ENCODE peak calls at places on chromosome 21, in four cellular contexts. I is ovary; X is lower lobe of right lung; D is CD8-positive, alpha-beta memory T cell. G is an unnamed sample. For H3K9me3, the result is how much of the 10 kb centered on the place peaks cover.

GRCh38 chr21:38989745-38990423 is 184.2 kb downstream of the ETS2 start:
- DNase-seq in I (peak), X (no peak), D (no peak), G (peak)

GRCh38 chr21:43911935-43912487 is 47.0 kb downstream of the AGPAT3 start:
- DNase-seq in I (no peak), X (no peak), D (no peak), G (no peak)

GRCh38 chr21:39976805-39977204 is 109.6 kb downstream of the PCP4 start:
- DNase-seq in I (no peak), X (no peak), D (no peak), G (no peak)

GRCh38 chr21:36756527-36756926 is 57.6 kb downstream of the SIM2 start:
- DNase-seq in I (no peak), X (no peak), D (no peak), G (no peak)

GRCh38 chr21:42621166-42621827 is 32.1 kb upstream of the PDE9A start:
- DNase-seq in I (no peak), X (peak), D (no peak), G (no peak)

GRCh38 chr21:34086887-34087306 is 13.5 kb downstream of the MRPS6 start:
- DNase-seq in I (no peak), X (no peak), D (no peak), G (no peak)

GRCh38 chr21:36864974-36865373 is 101.5 kb downstream of the HLCS start:
- DNase-seq in I (no peak), X (no peak), D (no peak), G (no peak)

GRCh38 chr21:33441489-33442477 is 38.0 kb downstream of the TMEM50B start:
- DNase-seq in I (no peak), X (peak), D (no peak), G (peak)

GRCh38 chr21:17613242-17613676 is 558 bp upstream of the BTG3 start:
- DNase-seq in I (peak), X (peak), D (no peak), G (no peak)

GRCh38 chr21:42593815-42594157 is 59.6 kb upstream of the PDE9A start:
- DNase-seq in I (no peak), X (no peak), D (no peak), G (no peak)

GRCh38 chr21:38377165-38378093 is 120.6 kb downstream of the KCNJ15 start:
- DNase-seq in I (no peak), X (no peak), D (no peak), G (no peak)

GRCh38 chr21:31630062-31630711 is 29.3 kb upstream of the SOD1 start:
- DNase-seq in I (no peak), X (no peak), D (no peak), G (peak)

GRCh38 chr21:37849703-37850102 is 66.6 kb downstream of the KCNJ6 start:
- DNase-seq in I (no peak), X (no peak), D (no peak), G (no peak)

DNA sequence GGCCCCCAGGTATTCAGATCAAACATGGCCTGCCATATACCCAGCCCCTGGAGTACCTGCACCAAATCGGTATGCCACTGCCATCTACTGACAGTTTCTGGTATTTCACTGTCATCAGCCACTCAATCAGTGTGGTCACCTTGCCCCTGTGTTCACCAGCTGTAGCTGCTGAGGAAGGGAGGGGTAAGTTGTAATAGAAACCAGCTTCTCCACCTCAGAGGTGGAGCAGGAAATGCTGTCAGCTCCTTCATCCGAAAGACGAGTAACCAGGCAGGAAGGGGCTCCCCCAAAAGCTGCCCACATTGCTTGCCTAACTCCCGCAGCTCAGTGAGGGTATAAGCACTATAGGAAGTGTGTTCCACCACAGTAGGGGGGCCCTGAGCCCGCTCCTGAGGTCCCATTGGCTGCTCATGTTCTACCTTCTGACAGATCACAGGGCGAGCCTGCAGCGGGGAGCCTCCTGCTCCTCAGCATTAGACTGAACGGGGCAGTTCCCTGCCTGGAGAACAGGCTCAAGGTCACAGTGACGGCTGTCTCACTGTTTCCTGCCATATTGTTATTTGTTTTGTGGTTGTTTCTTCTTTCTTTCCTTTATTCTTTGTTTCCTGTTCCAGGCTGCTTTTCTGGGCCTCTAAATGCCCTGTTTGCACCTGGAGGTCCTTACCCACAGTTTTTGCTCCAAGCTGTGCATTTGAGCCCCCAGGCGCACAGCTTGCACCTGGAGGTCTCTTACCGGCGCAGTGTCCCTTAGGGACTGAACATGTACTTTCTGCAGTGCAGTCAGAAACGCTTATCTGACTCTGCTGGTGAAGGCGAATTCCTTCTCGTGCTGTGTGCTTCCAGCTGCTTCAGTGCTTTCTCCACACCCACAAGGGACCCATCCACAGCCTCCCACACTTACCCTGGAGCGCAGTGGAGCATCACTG is 1638.3 kb downstream of the MRPL39 start:
- DNase-seq in I (no peak), X (no peak), D (peak), G (peak)
- H3K9me3 ChIP-seq in I (under half), X (under half), D (under half), G (under half)

DNA sequence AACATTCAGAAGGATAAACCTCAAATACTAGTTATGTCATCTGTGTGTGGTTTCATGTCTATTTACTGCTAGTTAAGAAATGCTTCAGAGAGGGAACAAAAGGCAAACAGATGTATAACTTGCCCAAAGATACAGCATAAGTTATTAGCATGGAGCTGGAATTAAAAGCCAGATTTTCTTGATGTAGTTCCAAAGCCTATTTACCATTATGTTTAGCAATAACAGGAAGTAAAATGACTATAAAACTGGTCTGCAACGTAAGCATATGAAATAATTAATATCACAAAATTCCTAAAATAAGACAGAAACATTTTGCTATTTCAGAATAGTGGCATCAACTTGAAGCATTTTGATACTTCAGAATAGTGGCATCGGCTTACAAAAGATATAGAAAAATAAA is 1232.8 kb downstream of the NCAM2 start:
- DNase-seq in I (no peak), X (no peak), D (no peak), G (no peak)
- H3K9me3 ChIP-seq in I (under half), X (under half), D (under half), G (under half)

GRCh38 chr21:20570824-20571232 is 427.4 kb upstream of the NCAM2 start:
- DNase-seq in I (no peak), X (no peak), D (no peak), G (no peak)

DNA sequence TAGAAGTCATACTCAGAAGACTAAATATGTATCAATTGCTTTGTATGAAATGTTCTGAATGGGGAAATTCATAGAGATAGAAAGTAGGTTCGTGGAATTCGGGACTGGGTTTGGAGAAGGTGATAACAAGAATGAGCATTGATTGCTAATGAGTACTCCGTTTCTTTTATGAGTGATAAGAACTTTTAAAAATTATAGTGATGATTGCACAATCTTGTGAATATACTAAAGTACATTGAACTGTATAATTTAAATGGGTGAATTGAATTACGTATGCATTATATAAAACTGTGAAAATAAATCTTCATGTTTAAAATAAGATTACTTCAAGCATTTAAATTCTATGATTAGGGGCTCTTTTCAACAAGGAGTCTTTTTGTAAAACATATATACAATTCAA is 425.6 kb upstream of the NCAM2 start:
- DNase-seq in I (no peak), X (no peak), D (no peak), G (no peak)
- H3K9me3 ChIP-seq in I (under half), X (under half), D (under half), G (under half)

DNA sequence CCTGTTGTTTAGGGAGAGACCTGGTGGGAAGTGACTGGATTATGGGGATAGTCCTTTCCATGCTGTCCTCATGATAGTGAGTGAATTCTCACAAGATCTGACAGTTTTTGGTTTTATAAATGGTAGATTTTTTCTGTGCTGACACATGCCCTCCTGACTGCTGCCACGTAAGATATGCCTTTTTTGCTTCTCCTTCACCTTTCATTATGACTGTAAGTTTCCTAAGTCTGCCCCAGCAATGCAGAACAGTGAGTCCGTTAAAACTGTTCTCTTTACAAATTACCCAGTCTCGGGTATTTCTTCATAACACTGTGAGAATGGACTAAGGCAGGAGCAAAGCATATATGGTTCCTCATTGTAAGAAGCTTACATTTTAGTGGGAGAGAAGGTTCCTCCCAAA is 1727.2 kb downstream of the NCAM2 start:
- DNase-seq in I (no peak), X (no peak), D (no peak), G (no peak)
- H3K9me3 ChIP-seq in I (under half), X (under half), D (under half), G (under half)

GRCh38 chr21:9772348-9772672 is 749.1 kb upstream of the TPTE start:
- DNase-seq in I (no peak), X (no peak), D (no peak), G (no peak)

GRCh38 chr21:9763807-9764206 is 757.6 kb upstream of the TPTE start:
- DNase-seq in I (no peak), X (no peak), D (no peak), G (no peak)

GRCh38 chr21:9763306-9763705 is 758.1 kb upstream of the TPTE start:
- DNase-seq in I (no peak), X (no peak), D (no peak), G (no peak)

DNA sequence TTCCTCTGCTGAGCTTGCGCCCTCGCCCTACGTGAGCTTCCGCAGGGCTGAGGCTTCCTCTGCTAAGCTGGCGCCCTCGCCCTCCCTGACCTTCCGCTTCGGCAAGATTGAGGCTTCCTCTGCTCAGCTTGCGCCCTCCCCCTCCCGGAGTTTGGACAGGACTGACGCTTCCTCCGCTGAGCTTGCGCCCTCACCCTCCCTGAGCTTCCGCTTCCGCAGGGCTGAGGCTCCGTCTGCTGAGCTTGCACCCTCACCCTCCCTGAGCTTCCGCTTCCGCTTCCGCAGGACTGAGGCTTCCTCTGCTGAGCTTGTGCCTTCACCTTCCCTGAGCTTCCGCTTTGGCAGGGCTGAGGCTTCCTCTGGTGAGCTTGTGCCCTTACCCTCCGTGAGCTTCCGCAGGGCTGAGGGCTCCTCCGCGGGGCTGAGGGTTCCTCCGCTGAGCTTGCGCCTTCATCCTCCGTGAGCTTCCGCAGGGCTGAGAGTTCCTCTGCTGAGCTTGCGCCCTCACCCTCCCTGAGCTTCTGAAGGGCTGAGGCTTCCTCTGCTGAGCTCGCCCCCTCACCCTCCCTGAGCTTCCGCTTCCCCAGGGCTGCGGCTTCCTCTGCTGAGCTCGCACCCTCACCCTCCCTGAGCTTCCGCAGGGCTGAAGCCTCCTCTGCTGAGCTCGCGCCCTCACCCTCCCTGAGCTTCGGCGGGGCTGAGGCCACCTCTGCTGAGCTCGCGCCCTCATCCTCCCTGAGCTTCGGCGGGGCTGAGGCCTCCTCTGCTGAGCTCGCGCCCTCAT is 753.6 kb upstream of the TPTE start:
- DNase-seq in I (no peak), X (no peak), D (no peak), G (no peak)
- H3K9me3 ChIP-seq in I (under half), X (under half), D (under half), G (under half)

GRCh38 chr21:14962217-14962616 is 102.6 kb downstream of the NRIP1 start:
- DNase-seq in I (no peak), X (no peak), D (no peak), G (no peak)
- H3K9me3 ChIP-seq in I (under half), X (under half), D (under half), G (under half)

DNA sequence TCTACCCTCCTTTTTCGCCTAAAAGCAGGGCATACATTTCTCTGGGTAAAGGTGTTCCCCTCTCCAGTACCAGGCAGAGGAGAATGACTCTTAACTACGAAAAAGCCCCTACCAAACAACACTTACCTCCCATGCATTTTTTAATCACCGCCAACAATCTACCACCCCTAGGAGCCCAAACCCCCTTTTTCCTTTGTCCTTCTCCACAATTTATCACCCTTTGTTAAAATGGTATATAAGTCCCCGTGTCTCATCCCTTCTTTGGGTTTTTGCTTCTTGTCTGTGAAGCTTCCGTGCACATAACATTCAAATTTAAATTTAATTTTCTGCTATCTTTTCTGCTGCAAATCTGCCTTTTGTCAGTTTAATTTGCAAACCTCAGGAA is 27.6 kb upstream of the COL18A1 start:
- DNase-seq in I (no peak), X (no peak), D (no peak), G (no peak)
- H3K9me3 ChIP-seq in I (under half), X (under half), D (under half), G (under half)